ENCODE peak calls at places on chromosomes 16 and 17, in seven cellular contexts. E is transverse colon, I is stomach, C is breast epithelium, R is HCT116, L is GM12892, K is endothelial cell of umbilical vein. O is an unnamed sample.

GRCh38 chr16:89378947-89379771 is 111.2 kb downstream of the ANKRD11 start:
- DNase-seq in I (no peak), E (no peak), L (no peak), R (no peak), K (no peak), C (no peak), O (peak)

GRCh38 chr17:64772845-64773299 is 110.8 kb upstream of the SMURF2 start:
- DNase-seq in R (no peak), I (no peak), C (no peak), E (no peak), L (no peak), K (no peak), O (no peak)

GRCh38 chr17:77110006-77110374 is 30.8 kb upstream of the SEC14L1 start:
- DNase-seq in E (no peak), K (peak), R (no peak), L (peak), I (no peak), C (no peak), O (no peak)

GRCh38 chr16:67538666-67539101 is 10.1 kb downstream of the RIPOR1 start:
- DNase-seq in E (no peak), L (no peak), I (peak), C (no peak), K (peak), R (no peak), O (peak)

GRCh38 chr17:42171831-42172230 is 9.1 kb downstream of the KCNH4 start:
- DNase-seq in K (no peak), E (no peak), C (no peak), R (no peak), I (no peak), L (no peak), O (no peak)

GRCh38 chr17:48618366-48618896 is 3.3 kb upstream of the HOXB8 start:
- DNase-seq in E (peak), K (peak), I (peak), C (peak), L (peak), R (peak), O (peak)

GRCh38 chr16:17424771-17425170 is 46.0 kb downstream of the XYLT1 start:
- DNase-seq in C (no peak), I (no peak), L (no peak), E (no peak), K (no peak), R (no peak), O (no peak)

GRCh38 chr17:4433515-4434031 is at the start of gene SPNS3:
- DNase-seq in K (no peak), C (no peak), R (no peak), L (no peak), E (no peak), I (no peak), O (no peak)

GRCh38 chr17:81869221-81870154 is 1.6 kb downstream of the ARHGDIA start:
- DNase-seq in E (peak), R (no peak), K (peak), C (no peak), I (peak), L (peak), O (peak)

GRCh38 chr16:3637371-3637923 is 17.0 kb upstream of the DNASE1 start:
- DNase-seq in R (no peak), L (no peak), E (peak), K (peak), C (no peak), I (peak), O (peak)

GRCh38 chr16:17471745-17472075 is 950 bp upstream of the XYLT1 start:
- DNase-seq in E (no peak), R (no peak), C (no peak), I (no peak), L (no peak), K (no peak), O (no peak)

GRCh38 chr16:24730914-24731313 is 1.5 kb downstream of the TNRC6A start:
- DNase-seq in I (no peak), L (no peak), E (no peak), C (no peak), R (no peak), K (no peak), O (no peak)

GRCh38 chr17:57340160-57340981 is 84.0 kb downstream of the MSI2 start:
- DNase-seq in I (no peak), K (no peak), L (no peak), C (peak), E (no peak), R (no peak), O (no peak)

GRCh38 chr17:38579934-38580333 is 25.8 kb downstream of the SRCIN1 start:
- DNase-seq in C (no peak), E (no peak), L (no peak), K (no peak), I (peak), R (no peak), O (no peak)

GRCh38 chr17:688100-688989 is 26.3 kb downstream of the VPS53 start:
- DNase-seq in R (no peak), I (no peak), K (peak), C (no peak), L (no peak), E (peak), O (no peak)

GRCh38 chr17:76053230-76054111 is 18.8 kb downstream of the SRP68 start:
- DNase-seq in E (no peak), R (peak), K (peak), C (no peak), I (no peak), L (no peak), O (no peak)

GRCh38 chr16:79943738-79944137 is 343.2 kb upstream of the MAF start:
- DNase-seq in L (no peak), I (no peak), C (no peak), K (no peak), R (no peak), E (no peak), O (no peak)

GRCh38 chr17:3770471-3770870 is 30.5 kb downstream of the ITGAE start:
- DNase-seq in I (no peak), E (peak), L (no peak), R (no peak), K (no peak), C (no peak), O (no peak)

GRCh38 chr17:40092581-40092980 is 7.8 kb downstream of the NR1D1 start:
- DNase-seq in R (no peak), L (no peak), E (no peak), C (no peak), I (no peak), K (no peak), O (no peak)

GRCh38 chr17:82838386-82839063 is 1.3 kb downstream of the ZNF750 start:
- DNase-seq in I (no peak), R (no peak), L (no peak), C (no peak), E (peak), K (no peak), O (peak)

GRCh38 chr16:450800-451512 is 25.5 kb downstream of the RAB11FIP3 start:
- DNase-seq in E (no peak), I (no peak), R (no peak), K (no peak), C (no peak), L (no peak), O (no peak)

GRCh38 chr17:1485748-1486376 is 6.6 kb downstream of the MYO1C start:
- DNase-seq in L (peak), E (peak), K (peak), C (peak), I (peak), R (no peak), O (peak)

GRCh38 chr17:19304209-19304608 is 58.3 kb downstream of the B9D1 start:
- DNase-seq in C (no peak), R (no peak), L (no peak), I (peak), E (peak), K (peak), O (peak)

GRCh38 chr16:68995011-68995504 is 110.4 kb upstream of the HAS3 start:
- DNase-seq in L (no peak), C (no peak), R (peak), K (peak), I (no peak), E (no peak), O (no peak)
- TF ChIP-seq POLR2AphosphoS5 in L (no peak), C (no peak), R (peak), K (no peak), I (no peak), E (no peak), O (no peak)

GRCh38 chr16:27801259-27801945 is 251.5 kb downstream of the KATNIP start:
- DNase-seq in E (no peak), C (no peak), K (no peak), R (no peak), L (no peak), I (no peak), O (no peak)
- TF ChIP-seq POLR2A in E (no peak), C (no peak), K (no peak), R (no peak), L (no peak), I (no peak), O (no peak)

GRCh38 chr17:80381416-80381923 is 33.5 kb upstream of the ENDOV start:
- DNase-seq in R (no peak), C (peak), L (no peak), E (no peak), I (no peak), K (no peak), O (peak)
- TF ChIP-seq POLR2AphosphoS5 in R (no peak), C (no peak), L (no peak), E (no peak), I (no peak), K (no peak), O (no peak)

DNA sequence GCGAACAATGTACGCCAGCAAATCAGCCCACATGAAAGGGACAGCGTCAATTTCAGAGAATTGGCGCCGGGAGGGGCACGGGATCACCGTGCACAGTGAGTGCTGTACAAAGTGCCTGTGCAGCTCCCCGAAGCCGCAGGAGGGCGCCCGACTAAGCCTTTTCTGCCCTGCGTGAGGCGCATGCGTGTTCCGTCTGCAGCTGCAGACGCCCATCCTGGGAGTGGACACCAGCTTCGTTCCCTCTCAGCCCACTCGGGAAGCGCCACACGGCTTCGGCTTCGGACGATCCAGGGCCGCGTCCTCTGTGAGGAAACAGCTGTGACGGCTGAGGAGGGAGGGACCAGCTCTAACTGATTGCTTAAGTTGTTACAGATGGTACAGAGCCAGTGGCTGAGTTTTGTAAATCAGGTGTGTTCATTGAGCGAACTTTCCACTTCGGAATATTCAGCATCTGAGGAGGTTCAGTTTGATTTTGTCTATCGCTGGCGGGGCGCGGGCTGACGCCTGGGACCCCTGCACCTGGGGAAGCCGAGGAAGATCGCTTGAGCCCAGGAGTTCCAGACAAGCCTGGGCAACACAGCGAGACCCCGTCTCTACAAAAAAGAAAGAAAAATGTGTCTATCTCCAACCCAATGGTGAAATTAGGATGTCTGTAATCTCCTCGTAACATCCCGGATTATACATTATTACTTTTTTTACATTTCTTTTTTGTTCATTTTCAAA is 15.4 kb upstream of the ZNF287 start:
- DNase-seq in R (no peak), I (peak), C (peak), E (peak), K (peak), L (peak), O (peak)
- TF ChIP-seq POLR2A in R (no peak), I (no peak), C (no peak), E (no peak), K (no peak), L (no peak), O (no peak)